ENCODE peak calls at places on chromosome 16, in nine cellular contexts. D, P, V, R, K, B, C, U and L are unnamed samples.

GRCh38 chr16:11100239-11100750 is 155.7 kb downstream of the SOCS1 start:
- DNase-seq in D (no peak), P (peak), V (peak), R (peak), K (peak), B (peak), C (no peak), U (no peak), L (no peak)

GRCh38 chr16:4918790-4919210 is 18.1 kb downstream of the PPL start:
- DNase-seq in D (no peak), P (no peak), V (no peak), R (no peak), K (no peak), B (no peak), C (no peak), U (no peak), L (no peak)

GRCh38 chr16:66443269-66443652 is 16.2 kb downstream of the BEAN1 start:
- DNase-seq in D (no peak), P (peak), V (no peak), R (no peak), K (no peak), B (no peak), C (no peak), U (no peak), L (no peak)

GRCh38 chr16:64627781-64628180 is 494.1 kb downstream of the CDH11 start:
- DNase-seq in D (no peak), P (no peak), V (no peak), R (peak), K (no peak), B (no peak), C (no peak), U (no peak), L (no peak)

GRCh38 chr16:85825326-85825725 is 25.8 kb downstream of the COX4I1 start:
- DNase-seq in D (no peak), P (no peak), V (no peak), R (no peak), K (no peak), B (no peak), C (no peak), U (no peak), L (no peak)

GRCh38 chr16:84461029-84461415 is 43.4 kb downstream of the MEAK7 start:
- DNase-seq in D (no peak), P (peak), V (no peak), R (no peak), K (no peak), B (no peak), C (peak), U (no peak), L (no peak)

GRCh38 chr16:81483970-81484595 is 39.5 kb downstream of the CMIP start:
- DNase-seq in D (no peak), P (no peak), V (no peak), R (no peak), K (no peak), B (no peak), C (no peak), U (no peak), L (no peak)

GRCh38 chr16:24701521-24701951 is 27.9 kb upstream of the TNRC6A start:
- DNase-seq in D (no peak), P (peak), V (peak), R (no peak), K (no peak), B (peak), C (no peak), U (no peak), L (no peak)

GRCh38 chr16:87681990-87682570 is 79.8 kb downstream of the JPH3 start:
- DNase-seq in D (no peak), P (no peak), V (peak), R (peak), K (no peak), B (peak), C (no peak), U (no peak), L (no peak)

GRCh38 chr16:53876811-53877210 is 172.9 kb downstream of the FTO start:
- DNase-seq in D (no peak), P (no peak), V (no peak), R (no peak), K (no peak), B (no peak), C (no peak), U (no peak), L (no peak)

GRCh38 chr16:5027086-5027485 is 6.6 kb downstream of the NAGPA start:
- DNase-seq in D (no peak), P (no peak), V (no peak), R (no peak), K (no peak), B (no peak), C (no peak), U (no peak), L (no peak)

GRCh38 chr16:29943846-29944669 is 17.8 kb upstream of the TMEM219 start:
- DNase-seq in D (no peak), P (peak), V (peak), R (peak), K (no peak), B (peak), C (peak), U (no peak), L (no peak)

GRCh38 chr16:22897184-22897583 is 83.2 kb downstream of the HS3ST2 start:
- DNase-seq in D (no peak), P (no peak), V (no peak), R (no peak), K (no peak), B (no peak), C (no peak), U (no peak), L (no peak)

GRCh38 chr16:84930298-84931106 is 80.8 kb downstream of the ZDHHC7 start:
- DNase-seq in D (no peak), P (no peak), V (no peak), R (no peak), K (peak), B (no peak), C (no peak), U (no peak), L (no peak)

GRCh38 chr16:87424260-87424659 is 32.1 kb downstream of the MAP1LC3B start:
- DNase-seq in D (no peak), P (no peak), V (no peak), R (no peak), K (no peak), B (no peak), C (no peak), U (no peak), L (no peak)

GRCh38 chr16:69311533-69312388 is 611 bp downstream of the VPS4A start:
- DNase-seq in D (no peak), P (peak), V (peak), R (peak), K (no peak), B (no peak), C (peak), U (peak), L (no peak)

GRCh38 chr16:24273511-24273910 is 17.4 kb downstream of the CACNG3 start:
- DNase-seq in D (no peak), P (no peak), V (peak), R (no peak), K (no peak), B (peak), C (no peak), U (no peak), L (no peak)

GRCh38 chr16:81745704-81746558 is 33.2 kb upstream of the PLCG2 start:
- DNase-seq in D (no peak), P (peak), V (peak), R (peak), K (peak), B (peak), C (peak), U (peak), L (no peak)

GRCh38 chr16:4114257-4115208 is 1.7 kb downstream of the ADCY9 start:
- DNase-seq in D (no peak), P (no peak), V (no peak), R (no peak), K (no peak), B (peak), C (no peak), U (no peak), L (no peak)

GRCh38 chr16:1061769-1062505 is 10.6 kb upstream of the SSTR5 start:
- DNase-seq in D (no peak), P (no peak), V (no peak), R (no peak), K (no peak), B (no peak), C (no peak), U (no peak), L (no peak)

GRCh38 chr16:51237207-51237606 is 86.1 kb upstream of the SALL1 start:
- DNase-seq in D (no peak), P (no peak), V (no peak), R (no peak), K (no peak), B (no peak), C (no peak), U (no peak), L (no peak)